ENCODE peak calls at places on chromosomes 4 and X, in six cellular contexts. One of them, this sample, is unnamed.

GRCh38 chr4:121784975-121785374 is 16.1 kb upstream of the EXOSC9 start:
- DNase-seq in effector CD4-positive, alpha-beta T cell: no peak
- DNase-seq in naive thymus-derived CD4-positive, alpha-beta T cell: no peak
- DNase-seq in activated CD4-positive, alpha-beta T cell treated with anti-CD3 and anti-CD28 coated beads, Interleukin-2, amount 50 U/mL, for 1 hour: no peak
- DNase-seq in small intestine: no peak
- DNase-seq in GM20000: no peak
- DNase-seq in this sample: peak

GRCh38 chrX:93420635-93421034 is 252.7 kb downstream of the NAP1L3 start:
- DNase-seq in effector CD4-positive, alpha-beta T cell: no peak
- DNase-seq in naive thymus-derived CD4-positive, alpha-beta T cell: no peak
- DNase-seq in activated CD4-positive, alpha-beta T cell treated with anti-CD3 and anti-CD28 coated beads, Interleukin-2, amount 50 U/mL, for 1 hour: no peak
- DNase-seq in small intestine: no peak
- DNase-seq in GM20000: no peak
- DNase-seq in this sample: no peak

GRCh38 chr4:62431513-62431912 is 1231.4 kb downstream of the ADGRL3 start:
- DNase-seq in effector CD4-positive, alpha-beta T cell: no peak
- DNase-seq in naive thymus-derived CD4-positive, alpha-beta T cell: no peak
- DNase-seq in activated CD4-positive, alpha-beta T cell treated with anti-CD3 and anti-CD28 coated beads, Interleukin-2, amount 50 U/mL, for 1 hour: no peak
- DNase-seq in small intestine: no peak
- DNase-seq in GM20000: no peak
- DNase-seq in this sample: no peak

GRCh38 chr4:123826896-123827295 is 430.3 kb downstream of the SPRY1 start:
- DNase-seq in effector CD4-positive, alpha-beta T cell: no peak
- DNase-seq in naive thymus-derived CD4-positive, alpha-beta T cell: no peak
- DNase-seq in activated CD4-positive, alpha-beta T cell treated with anti-CD3 and anti-CD28 coated beads, Interleukin-2, amount 50 U/mL, for 1 hour: no peak
- DNase-seq in small intestine: no peak
- DNase-seq in GM20000: no peak
- DNase-seq in this sample: peak

GRCh38 chrX:10649286-10649685 is 28.9 kb upstream of the MID1 start:
- DNase-seq in effector CD4-positive, alpha-beta T cell: no peak
- DNase-seq in naive thymus-derived CD4-positive, alpha-beta T cell: no peak
- DNase-seq in activated CD4-positive, alpha-beta T cell treated with anti-CD3 and anti-CD28 coated beads, Interleukin-2, amount 50 U/mL, for 1 hour: no peak
- DNase-seq in small intestine: no peak
- DNase-seq in GM20000: no peak
- DNase-seq in this sample: no peak

GRCh38 chr4:20253799-20254409 is 2.2 kb downstream of the SLIT2 start:
- DNase-seq in effector CD4-positive, alpha-beta T cell: no peak
- DNase-seq in naive thymus-derived CD4-positive, alpha-beta T cell: no peak
- DNase-seq in activated CD4-positive, alpha-beta T cell treated with anti-CD3 and anti-CD28 coated beads, Interleukin-2, amount 50 U/mL, for 1 hour: no peak
- DNase-seq in small intestine: no peak
- DNase-seq in GM20000: peak
- DNase-seq in this sample: peak

GRCh38 chr4:65825121-65825520 is 154.8 kb upstream of the EPHA5 start:
- DNase-seq in effector CD4-positive, alpha-beta T cell: no peak
- DNase-seq in naive thymus-derived CD4-positive, alpha-beta T cell: no peak
- DNase-seq in activated CD4-positive, alpha-beta T cell treated with anti-CD3 and anti-CD28 coated beads, Interleukin-2, amount 50 U/mL, for 1 hour: no peak
- DNase-seq in small intestine: no peak
- DNase-seq in GM20000: no peak
- DNase-seq in this sample: peak

GRCh38 chr4:39044947-39045734 is 12.9 kb upstream of the TMEM156 start:
- DNase-seq in effector CD4-positive, alpha-beta T cell: peak
- DNase-seq in naive thymus-derived CD4-positive, alpha-beta T cell: peak
- DNase-seq in activated CD4-positive, alpha-beta T cell treated with anti-CD3 and anti-CD28 coated beads, Interleukin-2, amount 50 U/mL, for 1 hour: peak
- DNase-seq in small intestine: no peak
- DNase-seq in GM20000: no peak
- DNase-seq in this sample: peak

GRCh38 chr4:121464854-121465253 is 84.0 kb upstream of the QRFPR start:
- DNase-seq in effector CD4-positive, alpha-beta T cell: no peak
- DNase-seq in naive thymus-derived CD4-positive, alpha-beta T cell: no peak
- DNase-seq in activated CD4-positive, alpha-beta T cell treated with anti-CD3 and anti-CD28 coated beads, Interleukin-2, amount 50 U/mL, for 1 hour: no peak
- DNase-seq in small intestine: no peak
- DNase-seq in GM20000: no peak
- DNase-seq in this sample: no peak

GRCh38 chr4:40940317-40940720 is 190.6 kb downstream of the NSUN7 start:
- DNase-seq in effector CD4-positive, alpha-beta T cell: no peak
- DNase-seq in naive thymus-derived CD4-positive, alpha-beta T cell: no peak
- DNase-seq in activated CD4-positive, alpha-beta T cell treated with anti-CD3 and anti-CD28 coated beads, Interleukin-2, amount 50 U/mL, for 1 hour: no peak
- DNase-seq in small intestine: no peak
- DNase-seq in GM20000: no peak
- DNase-seq in this sample: no peak

This sample was measured in adipocyte.